ENCODE peak calls at places on chromosomes 2 and 18, in ten cellular contexts. E is GM12878; D is neural progenitor cell; C is MM.1S; F is cardiac fibroblast; M is fibroblast of lung; H is choroid plexus epithelial cell; Z is CD8-positive, alpha-beta T cell; X is adrenal gland; Q is GM23338. K is an unnamed sample.
A peak's percentile ranks its signal among the peaks of the same experiment; 100 is the strongest.

GRCh38 chr2:242010567-242011513 is 141.3 kb downstream of the RTP5 start:
- DNase-seq in E (no peak), D (no peak), C (no peak), F (no peak), M (peak; percentile 32), H (peak; percentile 26), Z (peak; percentile 47), X (no peak), Q (no peak), K (no peak)

GRCh38 chr2:178243961-178244360 is 49.6 kb downstream of the OSBPL6 start:
- DNase-seq in E (no peak), D (no peak), C (no peak), F (no peak), M (no peak), H (no peak), Z (no peak), X (no peak), Q (no peak), K (no peak)

GRCh38 chr2:214730248-214730647 is 79.2 kb downstream of the BARD1 start:
- DNase-seq in E (no peak), D (no peak), C (no peak), F (peak; percentile 45), M (no peak), H (peak; percentile 39), Z (no peak), X (no peak), Q (no peak), K (no peak)

GRCh38 chr18:21255211-21255610 is 13.2 kb downstream of the GREB1L start:
- DNase-seq in E (no peak), D (no peak), C (no peak), F (no peak), M (no peak), H (no peak), Z (no peak), X (no peak), Q (no peak), K (no peak)

GRCh38 chr2:133993160-133993559 is 260.7 kb upstream of the MGAT5 start:
- DNase-seq in E (no peak), D (no peak), C (no peak), F (no peak), M (no peak), H (no peak), Z (no peak), X (peak; percentile 13), Q (no peak), K (no peak)

GRCh38 chr2:127627740-127628571 is 18.0 kb upstream of the GPR17 start:
- DNase-seq in E (no peak), D (no peak), C (no peak), F (no peak), M (no peak), H (no peak), Z (no peak), X (no peak), Q (no peak), K (no peak)

GRCh38 chr2:229350928-229351327 is 79.8 kb upstream of the PID1 start:
- DNase-seq in E (no peak), D (no peak), C (no peak), F (peak; percentile 37), M (no peak), H (no peak), Z (no peak), X (no peak), Q (no peak), K (no peak)

GRCh38 chr2:43361286-43361685 is 134.9 kb upstream of the ZFP36L2 start:
- DNase-seq in E (no peak), D (no peak), C (no peak), F (no peak), M (peak; percentile 29), H (no peak), Z (no peak), X (no peak), Q (no peak), K (no peak)

GRCh38 chr2:157173740-157174184 is 83.7 kb upstream of the GALNT5 start:
- DNase-seq in E (no peak), D (no peak), C (no peak), F (peak; percentile 99), M (peak; percentile 100), H (peak; percentile 99), Z (no peak), X (no peak), Q (no peak), K (no peak)

GRCh38 chr2:96102596-96103387 is 13.6 kb downstream of the ADRA2B start:
- DNase-seq in E (no peak), D (no peak), C (no peak), F (no peak), M (no peak), H (no peak), Z (no peak), X (no peak), Q (no peak), K (peak; percentile 44)

GRCh38 chr2:111202266-111203040 is 81.7 kb downstream of the BCL2L11 start:
- DNase-seq in E (no peak), D (no peak), C (no peak), F (peak; percentile 53), M (peak; percentile 59), H (peak; percentile 59), Z (peak; percentile 7), X (no peak), Q (no peak), K (no peak)

DNA sequence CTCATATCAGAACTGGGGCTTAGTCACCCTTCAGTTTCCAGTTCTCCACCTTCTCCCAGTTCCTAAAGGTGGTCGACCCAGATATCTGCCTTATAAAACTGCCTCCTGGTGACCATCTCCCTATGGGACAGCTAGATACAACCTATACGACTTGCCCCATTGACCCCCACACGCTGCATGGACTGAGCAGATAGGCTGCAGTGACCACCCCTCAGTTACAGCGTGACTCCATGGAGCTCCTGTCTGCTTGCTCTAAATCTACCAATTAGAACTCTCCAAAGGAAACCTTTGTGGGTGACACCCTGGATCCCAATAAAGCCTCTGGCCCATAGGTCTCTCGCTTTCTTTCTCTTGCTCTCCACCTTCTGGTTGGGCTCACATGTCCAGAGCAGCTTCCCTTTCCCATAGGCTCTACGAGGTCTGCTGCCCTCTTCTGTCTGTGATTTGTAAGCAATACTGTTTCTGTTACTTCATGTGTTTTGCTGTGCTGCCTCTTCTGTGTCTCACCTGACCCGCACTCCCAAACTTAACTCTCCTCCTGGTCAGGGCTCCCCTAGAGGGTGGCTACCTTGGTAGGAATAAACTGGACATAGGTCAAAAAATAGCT is 971.3 kb upstream of the FAM98A start:
- DNase-seq in E (no peak), D (peak; percentile 40), C (peak; percentile 35), F (no peak), M (no peak), H (peak; percentile 2), Z (no peak), X (no peak), Q (peak; percentile 53), K (no peak)
- TF ChIP-seq CTCF in E (peak; percentile 61), D (peak; percentile 44), C (peak; percentile 51), F (no peak), M (no peak), H (no peak), Z (no peak), X (no peak), Q (peak; percentile 45), K (no peak)

DNA sequence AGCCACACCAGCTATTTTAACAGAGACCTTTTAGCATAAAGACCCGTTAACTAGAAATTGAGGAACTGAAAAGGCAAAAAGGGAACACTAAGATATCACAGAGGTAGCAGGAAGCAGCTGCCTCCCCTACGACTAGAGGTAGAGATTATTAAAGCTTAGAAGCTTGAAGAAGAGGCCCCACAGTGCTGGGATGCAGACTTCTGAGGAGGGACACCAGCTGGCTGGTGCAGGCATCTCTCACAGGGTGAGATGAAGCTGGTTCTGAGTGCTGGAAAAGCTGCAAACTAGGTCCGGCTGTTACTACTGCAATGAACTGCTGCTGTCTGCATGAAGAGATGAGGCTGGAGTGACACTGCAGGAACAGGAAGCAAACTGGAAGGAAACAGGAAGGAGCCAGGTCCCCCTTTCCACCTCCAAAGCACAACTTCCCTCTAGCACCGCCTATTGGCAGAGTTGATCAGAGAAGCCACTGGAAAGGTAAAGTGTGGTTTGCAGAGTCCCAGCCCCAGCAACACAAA is 61.2 kb upstream of the MRPS9 start:
- DNase-seq in E (peak; percentile 62), D (no peak), C (peak; percentile 56), F (no peak), M (no peak), H (no peak), Z (no peak), X (no peak), Q (peak; percentile 79), K (no peak)
- TF ChIP-seq CTCF in E (peak; percentile 28), D (peak; percentile 24), C (peak; percentile 57), F (no peak), M (no peak), H (no peak), Z (no peak), X (no peak), Q (peak; percentile 66), K (peak; percentile 35)

GRCh38 chr2:200794143-200794542 is 17.6 kb upstream of the BZW1 start:
- DNase-seq in E (no peak), D (no peak), C (no peak), F (no peak), M (no peak), H (no peak), Z (no peak), X (no peak), Q (no peak), K (no peak)

GRCh38 chr2:200791905-200792304 is 19.8 kb upstream of the BZW1 start:
- DNase-seq in E (no peak), D (no peak), C (no peak), F (peak; percentile 65), M (no peak), H (peak; percentile 35), Z (no peak), X (peak; percentile 35), Q (no peak), K (no peak)

GRCh38 chr2:200796561-200796960 is 15.1 kb upstream of the BZW1 start:
- DNase-seq in E (no peak), D (no peak), C (no peak), F (no peak), M (no peak), H (no peak), Z (no peak), X (no peak), Q (no peak), K (no peak)

GRCh38 chr2:200797242-200797770 is 14.4 kb upstream of the BZW1 start:
- DNase-seq in E (no peak), D (no peak), C (no peak), F (peak; percentile 63), M (peak; percentile 62), H (peak; percentile 59), Z (no peak), X (peak; percentile 48), Q (no peak), K (no peak)

GRCh38 chr2:200795044-200795443 is 16.7 kb upstream of the BZW1 start:
- DNase-seq in E (no peak), D (peak; percentile 36), C (no peak), F (peak; percentile 62), M (peak; percentile 66), H (peak; percentile 86), Z (no peak), X (peak; percentile 84), Q (peak; percentile 46), K (no peak)
- TF ChIP-seq CTCF in E (no peak), D (peak; percentile 29), C (no peak), F (no peak), M (no peak), H (peak; percentile 41), Z (no peak), X (no peak), Q (peak; percentile 38), K (no peak)

DNA sequence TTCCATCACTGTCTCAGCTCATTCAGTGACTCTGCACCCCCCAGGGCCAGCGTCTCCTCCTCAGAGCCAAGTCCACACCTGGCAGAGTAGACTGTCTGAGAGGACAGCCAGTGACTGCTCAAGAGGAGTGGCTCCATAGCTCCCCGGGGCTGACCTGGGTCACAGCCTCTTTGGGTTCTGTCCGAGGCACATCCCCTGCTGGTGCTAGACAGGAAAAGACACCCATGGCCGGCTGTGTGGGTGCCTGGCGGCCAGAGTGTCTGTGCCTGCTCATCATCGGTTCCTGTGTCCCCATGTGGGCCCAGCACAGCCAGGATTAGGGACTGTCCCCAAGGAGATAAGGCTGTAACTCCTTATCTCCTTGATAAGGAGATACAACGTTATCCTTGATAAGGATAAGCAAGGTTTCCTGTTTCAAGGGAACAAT is 3.5 kb upstream of the CROCC2 start:
- DNase-seq in E (no peak), D (no peak), C (no peak), F (no peak), M (no peak), H (no peak), Z (no peak), X (peak; percentile 63), Q (no peak), K (peak; percentile 33)
- TF ChIP-seq CTCF in E (no peak), D (no peak), C (no peak), F (no peak), M (no peak), H (no peak), Z (no peak), X (no peak), Q (no peak), K (no peak)